ENCODE peak calls at places on chromosomes 12 and 14, in four cellular contexts. One of them, this sample, is unnamed.

GRCh38 chr12:105409286-105409685 is 78.8 kb downstream of the C12orf75 start:
- DNase-seq in fibroblast of lung: no peak
- DNase-seq in A549: no peak
- DNase-seq in Panc1: no peak
- DNase-seq in this sample: no peak

GRCh38 chr14:64060648-64061096 is 207.9 kb downstream of the SYNE2 start:
- DNase-seq in fibroblast of lung: no peak
- DNase-seq in A549: peak; percentile 34
- DNase-seq in Panc1: peak; percentile 20
- DNase-seq in this sample: no peak

GRCh38 chr12:115998119-115998633 is 279.3 kb downstream of the MED13L start:
- DNase-seq in A549: peak; percentile 56
- DNase-seq in Panc1: peak; percentile 8
- DNase-seq in fibroblast of lung: peak; percentile 51
- DNase-seq in this sample: peak; percentile 27

GRCh38 chr14:93114068-93114710 is 1.5 kb downstream of the ITPK1 start:
- DNase-seq in fibroblast of lung: no peak
- DNase-seq in A549: no peak
- DNase-seq in Panc1: no peak
- DNase-seq in this sample: no peak

GRCh38 chr12:95972832-95973465 is 23.2 kb downstream of the HAL start:
- DNase-seq in A549: no peak
- DNase-seq in fibroblast of lung: no peak
- DNase-seq in Panc1: no peak
- DNase-seq in this sample: no peak

GRCh38 chr12:4355843-4356327 is 23.6 kb downstream of the FGF23 start:
- DNase-seq in A549: peak; percentile 76
- DNase-seq in fibroblast of lung: peak; percentile 4
- DNase-seq in Panc1: peak; percentile 18
- DNase-seq in this sample: no peak

GRCh38 chr12:89451876-89452275 is 72.7 kb downstream of the GALNT4 start:
- DNase-seq in Panc1: no peak
- DNase-seq in fibroblast of lung: peak; percentile 81
- DNase-seq in A549: no peak
- DNase-seq in this sample: peak; percentile 60

GRCh38 chr14:59028476-59029202 is 159.8 kb upstream of the DAAM1 start:
- DNase-seq in A549: peak; percentile 68
- DNase-seq in Panc1: peak; percentile 56
- DNase-seq in fibroblast of lung: peak; percentile 95
- DNase-seq in this sample: peak; percentile 93

GRCh38 chr14:22303589-22304195 is 285.3 kb downstream of the DAD1 start:
- DNase-seq in fibroblast of lung: peak; percentile 14
- DNase-seq in A549: no peak
- DNase-seq in Panc1: no peak
- DNase-seq in this sample: no peak

GRCh38 chr12:126963825-126964224 is 1303.1 kb upstream of the TMEM132C start:
- DNase-seq in A549: no peak
- DNase-seq in Panc1: no peak
- DNase-seq in fibroblast of lung: no peak
- DNase-seq in this sample: no peak

GRCh38 chr14:71076472-71076871 is 169.2 kb downstream of the PCNX1 start:
- DNase-seq in Panc1: no peak
- DNase-seq in fibroblast of lung: no peak
- DNase-seq in A549: no peak
- DNase-seq in this sample: no peak

GRCh38 chr12:132215644-132215989 is 71.4 kb downstream of the NOC4L start:
- DNase-seq in Panc1: no peak
- DNase-seq in fibroblast of lung: no peak
- DNase-seq in A549: no peak
- DNase-seq in this sample: no peak

GRCh38 chr12:25241171-25242020 is 9.3 kb downstream of the KRAS start:
- DNase-seq in fibroblast of lung: peak; percentile 47
- DNase-seq in A549: peak; percentile 64
- DNase-seq in Panc1: peak; percentile 41
- DNase-seq in this sample: no peak

GRCh38 chr12:57803317-57803893 is 15.1 kb downstream of the AVIL start:
- DNase-seq in A549: peak; percentile 53
- DNase-seq in Panc1: no peak
- DNase-seq in fibroblast of lung: peak; percentile 37
- DNase-seq in this sample: no peak

GRCh38 chr12:27530157-27530922 is 6.3 kb downstream of the PPFIBP1 start:
- DNase-seq in A549: peak; percentile 25
- DNase-seq in Panc1: no peak
- DNase-seq in fibroblast of lung: no peak
- DNase-seq in this sample: no peak

GRCh38 chr14:22305563-22306127 is 283.4 kb downstream of the DAD1 start:
- DNase-seq in fibroblast of lung: no peak
- DNase-seq in A549: no peak
- DNase-seq in Panc1: no peak
- DNase-seq in this sample: no peak

GRCh38 chr12:116794725-116795124 is 56.6 kb downstream of the RNFT2 start:
- DNase-seq in Panc1: no peak
- DNase-seq in A549: no peak
- DNase-seq in fibroblast of lung: no peak
- DNase-seq in this sample: no peak

GRCh38 chr12:115398311-115398781 is 714.4 kb upstream of the TBX3 start:
- DNase-seq in A549: peak; percentile 85
- DNase-seq in Panc1: peak; percentile 32
- DNase-seq in fibroblast of lung: no peak
- DNase-seq in this sample: no peak

GRCh38 chr14:55388160-55388559 is 23.5 kb downstream of the ATG14 start:
- DNase-seq in A549: no peak
- DNase-seq in Panc1: no peak
- DNase-seq in fibroblast of lung: peak; percentile 90
- DNase-seq in this sample: peak; percentile 70

GRCh38 chr12:12035229-12035628 is 35.5 kb upstream of the BCL2L14 start:
- DNase-seq in fibroblast of lung: no peak
- DNase-seq in Panc1: no peak
- DNase-seq in A549: no peak
- DNase-seq in this sample: no peak

GRCh38 chr14:22887260-22887989 is 4.4 kb downstream of the REM2 start:
- DNase-seq in A549: peak; percentile 91
- DNase-seq in Panc1: peak; percentile 48
- DNase-seq in fibroblast of lung: peak; percentile 79
- DNase-seq in this sample: no peak

GRCh38 chr12:92098594-92099370 is 46.9 kb downstream of the BTG1 start:
- DNase-seq in A549: peak; percentile 65
- DNase-seq in fibroblast of lung: no peak
- DNase-seq in Panc1: no peak
- DNase-seq in this sample: no peak

GRCh38 chr12:2841056-2841455 is 6.2 kb upstream of the NRIP2 start:
- DNase-seq in A549: no peak
- DNase-seq in fibroblast of lung: peak; percentile 20
- DNase-seq in Panc1: no peak
- DNase-seq in this sample: no peak

GRCh38 chr12:51307655-51308593 is 16.1 kb downstream of the BIN2 start:
- DNase-seq in A549: peak; percentile 91
- DNase-seq in Panc1: peak; percentile 87
- DNase-seq in fibroblast of lung: peak; percentile 92
- DNase-seq in this sample: peak; percentile 55

GRCh38 chr12:24360057-24360456 is 410.6 kb upstream of the SOX5 start:
- DNase-seq in Panc1: no peak
- DNase-seq in fibroblast of lung: no peak
- DNase-seq in A549: no peak
- DNase-seq in this sample: no peak

GRCh38 chr12:76276499-76277151 is 71.6 kb downstream of the BBS10 start:
- DNase-seq in A549: no peak
- DNase-seq in fibroblast of lung: peak; percentile 51
- DNase-seq in Panc1: no peak
- DNase-seq in this sample: no peak

GRCh38 chr12:79012616-79013015 is 148.0 kb downstream of the SYT1 start:
- DNase-seq in A549: no peak
- DNase-seq in fibroblast of lung: peak; percentile 60
- DNase-seq in Panc1: no peak
- DNase-seq in this sample: no peak

GRCh38 chr12:92357584-92358261 is 212.1 kb upstream of the BTG1 start:
- DNase-seq in A549: no peak
- DNase-seq in fibroblast of lung: no peak
- DNase-seq in Panc1: no peak
- DNase-seq in this sample: no peak

GRCh38 chr14:76924363-76925151 is 98.3 kb downstream of the LRRC74A start:
- DNase-seq in A549: peak; percentile 71
- DNase-seq in Panc1: no peak
- DNase-seq in fibroblast of lung: peak; percentile 40
- DNase-seq in this sample: no peak
- H3K4me3 ChIP-seq in A549: no peak overlapping the region
- H3K4me3 ChIP-seq in Panc1: no peak overlapping the region
- H3K4me3 ChIP-seq in fibroblast of lung: no peak overlapping the region
- H3K4me3 ChIP-seq in this sample: no peak overlapping the region

DNA sequence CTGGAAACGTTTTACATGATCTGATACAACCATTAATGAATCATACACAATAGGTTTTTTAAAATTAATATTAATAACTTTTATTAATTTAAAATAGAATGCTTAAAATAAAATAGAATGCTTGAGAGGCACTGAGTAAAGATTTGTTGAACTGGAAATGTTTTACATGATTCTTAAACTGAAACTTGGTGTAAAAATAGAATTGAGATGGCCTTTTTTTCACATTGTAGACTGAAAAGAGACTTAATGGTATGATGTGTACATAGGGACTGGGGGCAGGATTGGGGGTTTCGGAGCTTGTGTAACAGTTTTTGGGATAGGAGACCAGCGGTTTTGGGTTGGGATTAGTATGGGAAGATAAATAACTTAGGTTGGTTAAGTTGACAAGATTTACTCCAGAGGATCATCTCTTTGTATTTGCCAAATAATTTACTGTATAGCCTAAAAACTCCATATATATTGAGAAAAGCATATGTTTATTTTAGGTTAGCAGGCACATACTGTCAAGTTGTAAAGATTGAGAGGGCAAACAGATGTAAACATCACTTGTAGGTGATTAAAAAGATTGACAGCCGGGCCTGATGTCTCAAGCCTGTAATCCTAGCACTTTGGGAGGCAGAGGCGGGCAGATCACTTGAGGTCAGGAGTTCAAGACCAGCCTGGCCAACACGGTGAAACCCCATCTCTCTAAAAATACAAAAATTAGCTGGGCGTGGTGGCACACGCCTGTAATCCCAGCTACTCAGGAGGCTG is 2.0 kb upstream of the ZNF410 start:
- DNase-seq in A549: no peak
- DNase-seq in Panc1: no peak
- DNase-seq in fibroblast of lung: no peak
- DNase-seq in this sample: no peak
- H3K27ac ChIP-seq in A549: no peak overlapping the region
- H3K27ac ChIP-seq in Panc1: no peak overlapping the region
- H3K27ac ChIP-seq in fibroblast of lung: no peak overlapping the region
- H3K27ac ChIP-seq in this sample: no peak overlapping the region

DNA sequence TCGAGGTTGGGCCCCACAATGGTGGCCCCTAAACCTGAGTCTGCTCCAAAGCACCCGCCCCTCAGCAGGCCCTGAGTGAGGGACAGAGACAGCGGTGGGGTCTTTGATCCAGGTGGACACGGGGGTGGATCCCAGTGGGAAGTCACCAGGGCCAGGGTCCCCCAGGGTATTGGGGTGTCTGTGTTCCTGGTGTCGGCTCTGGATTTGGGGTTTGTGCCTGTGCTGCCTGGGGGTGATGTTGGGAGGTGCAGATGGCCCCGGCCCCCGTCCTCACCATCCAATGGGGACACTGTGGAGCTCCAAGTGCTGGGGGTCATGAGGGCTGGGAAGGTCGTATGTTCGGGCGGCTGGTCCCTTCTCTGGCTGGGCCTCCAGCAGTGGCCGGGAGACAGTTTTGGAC is 354.2 kb downstream of the TMEM121 start:
- DNase-seq in A549: no peak
- DNase-seq in Panc1: no peak
- DNase-seq in fibroblast of lung: no peak
- DNase-seq in this sample: no peak
- H3K9me3 ChIP-seq in A549: no peaks in the 10 kb centered on the region
- H3K9me3 ChIP-seq in Panc1: no peaks in the 10 kb centered on the region
- H3K9me3 ChIP-seq in fibroblast of lung: no peaks in the 10 kb centered on the region
- H3K9me3 ChIP-seq in this sample: peaks cover 87% of the 10 kb centered on the region

DNA sequence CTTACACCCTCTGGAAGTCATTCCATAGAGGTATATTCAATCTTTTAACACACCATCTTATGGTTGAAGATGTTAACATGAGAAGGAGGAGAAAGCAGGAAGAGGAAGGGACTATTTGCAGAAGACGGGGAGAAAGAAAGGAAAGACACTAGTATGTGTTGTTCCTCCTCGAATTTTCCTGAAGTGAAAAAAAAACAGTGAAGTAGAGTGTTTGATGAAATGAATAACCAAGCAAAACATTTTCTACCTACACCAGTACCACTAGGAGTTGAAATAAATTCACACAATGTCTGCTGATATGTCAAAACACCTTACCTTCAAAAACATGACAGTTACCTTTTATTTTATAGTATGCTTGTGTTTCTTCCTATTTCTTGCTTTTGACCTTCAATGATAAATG is 1.4 kb upstream of the CNOT2 start:
- DNase-seq in fibroblast of lung: no peak
- DNase-seq in A549: no peak
- DNase-seq in Panc1: no peak
- DNase-seq in this sample: no peak
- H3K4me3 ChIP-seq in fibroblast of lung: peak overlapping the region; percentile 90
- H3K4me3 ChIP-seq in A549: peak overlapping the region; percentile 71
- H3K4me3 ChIP-seq in Panc1: peak overlapping the region; percentile 98
- H3K4me3 ChIP-seq in this sample: peak overlapping the region; percentile 85

GRCh38 chr14:95132732-95133131 is 24.6 kb downstream of the DICER1 start:
- DNase-seq in Panc1: no peak
- DNase-seq in A549: no peak
- DNase-seq in fibroblast of lung: no peak
- DNase-seq in this sample: no peak

GRCh38 chr14:95133282-95133681 is 24.0 kb downstream of the DICER1 start:
- DNase-seq in Panc1: no peak
- DNase-seq in fibroblast of lung: no peak
- DNase-seq in A549: no peak
- DNase-seq in this sample: no peak

GRCh38 chr14:95136631-95137030 is 20.7 kb downstream of the DICER1 start:
- DNase-seq in Panc1: no peak
- DNase-seq in A549: no peak
- DNase-seq in fibroblast of lung: no peak
- DNase-seq in this sample: no peak

GRCh38 chr14:95137164-95137803 is 20.0 kb downstream of the DICER1 start:
- DNase-seq in Panc1: no peak
- DNase-seq in A549: no peak
- DNase-seq in fibroblast of lung: no peak
- DNase-seq in this sample: no peak

GRCh38 chr14:95134304-95134933 is 22.9 kb downstream of the DICER1 start:
- DNase-seq in Panc1: no peak
- DNase-seq in A549: no peak
- DNase-seq in fibroblast of lung: no peak
- DNase-seq in this sample: no peak
- H3K27ac ChIP-seq in Panc1: no peak overlapping the region
- H3K27ac ChIP-seq in A549: no peak overlapping the region
- H3K27ac ChIP-seq in fibroblast of lung: no peak overlapping the region
- H3K27ac ChIP-seq in this sample: no peak overlapping the region

DNA sequence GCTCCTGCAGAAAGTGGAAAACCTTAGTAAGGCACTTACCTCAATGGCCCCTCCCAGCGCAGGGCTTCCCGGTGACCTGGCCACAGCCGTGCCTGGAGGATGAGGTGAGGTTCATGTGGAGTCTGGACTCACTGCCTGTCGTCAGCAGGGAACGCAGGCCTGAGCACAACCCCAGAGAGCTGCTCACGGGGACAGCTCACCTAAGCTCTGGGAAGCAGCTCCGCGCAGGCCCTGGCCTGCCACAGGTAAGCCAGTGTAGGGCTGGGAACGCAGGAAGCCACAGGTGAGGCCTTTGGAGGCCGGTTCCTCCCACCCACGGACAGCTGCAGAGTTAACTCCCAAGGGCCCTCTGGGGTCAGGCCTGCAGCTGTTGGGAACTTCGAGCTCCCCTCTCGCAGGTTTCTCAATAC is 32.8 kb downstream of the ANAPC7 start:
- DNase-seq in Panc1: no peak
- DNase-seq in A549: no peak
- DNase-seq in fibroblast of lung: no peak
- DNase-seq in this sample: no peak
- H3K9me3 ChIP-seq in Panc1: no peaks in the 10 kb centered on the region
- H3K9me3 ChIP-seq in A549: no peaks in the 10 kb centered on the region
- H3K9me3 ChIP-seq in fibroblast of lung: no peaks in the 10 kb centered on the region
- H3K9me3 ChIP-seq in this sample: no peaks in the 10 kb centered on the region

This sample was measured in AG04450.